ENCODE peak calls at places on chromosome 18, in eight cellular contexts. S is LoVo; Y is choroid plexus epithelial cell; R is activated CD4-positive, alpha-beta T cell treated with anti-CD3 and anti-CD28 coated beads, Interleukin-2, amount 10 ng/mL, durations not matched to agents 7 days and 5 days; H is stimulated activated CD8-positive, alpha-beta memory T cell treated with anti-CD3 and anti-CD28 coated beads, Interleukin-12 subunit alpha, Interleukin-12 subunit beta, amount 100 ng/mL, for 1 hour; C is activated naive CD4-positive, alpha-beta T cell treated with anti-CD3 and anti-CD28 coated beads, Interleukin-2, amount 10 ng/mL, durations not matched to agents 7 days and 5 days; K is SK-MEL-5; P is activated effector memory CD4-positive, alpha-beta T cell treated with Interleukin-2 at 50 U/mL for 16 hours. W is an unnamed sample.

GRCh38 chr18:77366067-77366724 is 116.5 kb downstream of the GALR1 start:
- DNase-seq in S (no peak), Y (peak; percentile 34), R (no peak), H (no peak), C (no peak), K (no peak), P (no peak), W (no peak)

GRCh38 chr18:51151568-51152511 is 45.6 kb downstream of the MEX3C start:
- DNase-seq in S (no peak), Y (no peak), R (peak; percentile 68), H (peak; percentile 61), C (peak; percentile 81), K (no peak), P (peak; percentile 44), W (peak; percentile 69)

GRCh38 chr18:51778115-51778514 is 561.9 kb upstream of the DCC start:
- DNase-seq in S (no peak), Y (no peak), R (no peak), H (no peak), C (no peak), K (no peak), P (no peak), W (no peak)

GRCh38 chr18:74488354-74488753 is 7.8 kb upstream of the CNDP2 start:
- DNase-seq in S (no peak), Y (no peak), R (no peak), H (no peak), C (peak; percentile 1), K (no peak), P (no peak), W (no peak)

GRCh38 chr18:24369420-24369819 is 28.2 kb downstream of the OSBPL1A start:
- DNase-seq in S (no peak), Y (no peak), R (no peak), H (no peak), C (no peak), K (no peak), P (no peak), W (no peak)

GRCh38 chr18:64037812-64038414 is 68.0 kb downstream of the SERPINB8 start:
- DNase-seq in S (no peak), Y (peak; percentile 59), R (no peak), H (no peak), C (no peak), K (peak; percentile 61), P (no peak), W (no peak)

GRCh38 chr18:45631077-45631476 is 15.8 kb downstream of the SLC14A2 start:
- DNase-seq in S (no peak), Y (no peak), R (no peak), H (no peak), C (no peak), K (no peak), P (no peak), W (no peak)

GRCh38 chr18:34929336-34929780 is 111.9 kb upstream of the MAPRE2 start:
- DNase-seq in S (peak; percentile 71), Y (peak; percentile 84), R (no peak), H (no peak), C (no peak), K (peak; percentile 14), P (no peak), W (no peak)

GRCh38 chr18:77650799-77651385 is 401.2 kb downstream of the GALR1 start:
- DNase-seq in S (no peak), Y (peak; percentile 77), R (peak; percentile 58), H (peak; percentile 7), C (peak; percentile 67), K (peak; percentile 59), P (peak; percentile 14), W (peak; percentile 50)

GRCh38 chr18:36315736-36316135 is 18.2 kb downstream of the FHOD3 start:
- DNase-seq in S (no peak), Y (no peak), R (no peak), H (no peak), C (no peak), K (no peak), P (no peak), W (no peak)

GRCh38 chr18:49094136-49094535 is 143.4 kb upstream of the SMAD7 start:
- DNase-seq in S (no peak), Y (peak; percentile 90), R (no peak), H (no peak), C (no peak), K (peak; percentile 87), P (no peak), W (no peak)

GRCh38 chr18:32328379-32328778 is 138.5 kb downstream of the MEP1B start:
- DNase-seq in S (no peak), Y (peak; percentile 70), R (no peak), H (no peak), C (no peak), K (no peak), P (no peak), W (no peak)

GRCh38 chr18:79393626-79394401 is 1.9 kb upstream of the NFATC1 start:
- DNase-seq in S (peak; percentile 67), Y (peak; percentile 84), R (peak; percentile 32), H (no peak), C (peak; percentile 63), K (peak; percentile 88), P (no peak), W (no peak)

GRCh38 chr18:77635441-77635840 is 385.8 kb downstream of the GALR1 start:
- DNase-seq in S (no peak), Y (peak; percentile 13), R (no peak), H (no peak), C (no peak), K (no peak), P (no peak), W (no peak)

W was measured in CD8-positive, alpha-beta T cell.